ENCODE peak calls at places on chromosome X, in four cellular contexts. One of them, this sample, is unnamed.

GRCh38 chrX:154525606-154526490 is 9.8 kb upstream of the FAM3A start:
- DNase-seq in spleen: no peak
- DNase-seq in ovary: no peak
- DNase-seq in psoas muscle: no peak
- DNase-seq in this sample: no peak

GRCh38 chrX:12263211-12263610 is 124.9 kb downstream of the FRMPD4 start:
- DNase-seq in spleen: no peak
- DNase-seq in ovary: no peak
- DNase-seq in psoas muscle: no peak
- DNase-seq in this sample: no peak

GRCh38 chrX:105876658-105877057 is 54.3 kb downstream of the NRK start:
- DNase-seq in ovary: no peak
- DNase-seq in spleen: no peak
- DNase-seq in psoas muscle: no peak
- DNase-seq in this sample: no peak

GRCh38 chrX:48531359-48531954 is 8.1 kb upstream of the TBC1D25 start:
- DNase-seq in ovary: no peak
- DNase-seq in psoas muscle: no peak
- DNase-seq in spleen: no peak
- DNase-seq in this sample: no peak

GRCh38 chrX:20393944-20394343 is 127.2 kb upstream of the RPS6KA3 start:
- DNase-seq in spleen: no peak
- DNase-seq in psoas muscle: no peak
- DNase-seq in ovary: no peak
- DNase-seq in this sample: no peak

GRCh38 chrX:84737471-84737871 is 235.2 kb upstream of the HDX start:
- DNase-seq in psoas muscle: no peak
- DNase-seq in spleen: no peak
- DNase-seq in ovary: peak; percentile 20
- DNase-seq in this sample: no peak

GRCh38 chrX:7828594-7828993 is 14.4 kb upstream of the VCX start:
- DNase-seq in ovary: no peak
- DNase-seq in psoas muscle: no peak
- DNase-seq in spleen: no peak
- DNase-seq in this sample: no peak

GRCh38 chrX:119468186-119468929 is at the start of gene SLC25A5:
- DNase-seq in spleen: peak; percentile 96
- DNase-seq in psoas muscle: peak; percentile 91
- DNase-seq in ovary: peak; percentile 80
- DNase-seq in this sample: no peak

GRCh38 chrX:71514367-71515038 is 18.4 kb upstream of the OGT start:
- DNase-seq in ovary: no peak
- DNase-seq in psoas muscle: no peak
- DNase-seq in spleen: no peak
- DNase-seq in this sample: no peak

GRCh38 chrX:31420302-31420701 is 348.5 kb upstream of the FTHL17 start:
- DNase-seq in psoas muscle: no peak
- DNase-seq in ovary: no peak
- DNase-seq in spleen: no peak
- DNase-seq in this sample: no peak

GRCh38 chrX:46961097-46961496 is 48.9 kb downstream of the JADE3 start:
- DNase-seq in spleen: no peak
- DNase-seq in ovary: no peak
- DNase-seq in psoas muscle: no peak
- DNase-seq in this sample: no peak
- H3K4me3 ChIP-seq in spleen: no peak overlapping the region
- H3K4me3 ChIP-seq in ovary: no peak overlapping the region
- H3K4me3 ChIP-seq in psoas muscle: no peak overlapping the region
- H3K4me3 ChIP-seq in this sample: no peak overlapping the region

DNA sequence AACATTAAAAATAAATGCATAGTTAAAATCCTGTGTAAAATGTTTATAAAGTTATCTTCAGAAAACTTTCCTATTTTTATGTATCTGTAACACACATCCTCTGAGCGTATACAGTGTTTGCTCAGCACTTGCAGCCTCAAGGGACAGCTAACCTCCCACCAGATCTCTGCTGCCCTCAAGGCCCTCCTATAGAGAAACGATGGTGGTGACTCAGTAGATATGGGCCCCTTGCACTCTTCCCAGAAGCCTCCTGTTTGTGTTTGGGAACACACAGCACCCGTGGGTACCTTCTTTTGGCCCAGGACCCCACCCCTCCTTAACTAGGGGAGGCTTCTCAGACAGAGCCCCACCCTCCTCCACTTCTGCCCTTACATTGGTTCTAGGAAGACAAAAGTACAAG is 26.7 kb downstream of the PJA1 start:
- DNase-seq in psoas muscle: no peak
- DNase-seq in spleen: peak; percentile 6
- DNase-seq in ovary: no peak
- DNase-seq in this sample: no peak
- H3K4me3 ChIP-seq in psoas muscle: no peak overlapping the region
- H3K4me3 ChIP-seq in spleen: no peak overlapping the region
- H3K4me3 ChIP-seq in ovary: no peak overlapping the region
- H3K4me3 ChIP-seq in this sample: no peak overlapping the region

DNA sequence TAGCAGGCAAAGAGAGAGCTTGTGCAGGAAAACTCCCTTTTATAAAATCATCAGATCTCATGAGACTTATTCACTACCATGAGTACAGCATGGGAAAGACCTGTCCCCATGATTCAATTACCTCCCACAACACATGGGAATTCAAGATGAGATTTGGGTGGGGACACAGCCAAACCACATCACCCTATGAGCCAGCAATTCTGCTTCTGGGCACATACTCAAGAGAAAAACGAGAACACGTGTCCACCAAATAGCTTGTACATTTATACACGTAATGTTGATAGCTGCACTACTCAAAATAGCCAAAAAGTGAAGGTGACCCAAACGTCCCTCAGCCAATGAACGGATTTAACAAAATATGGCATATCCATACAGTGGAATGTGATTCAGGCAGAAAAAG is 94.5 kb upstream of the DHRSX start:
- DNase-seq in spleen: no peak
- DNase-seq in ovary: no peak
- DNase-seq in psoas muscle: no peak
- DNase-seq in this sample: no peak
- H3K4me3 ChIP-seq in spleen: no peak overlapping the region
- H3K4me3 ChIP-seq in ovary: no peak overlapping the region
- H3K4me3 ChIP-seq in psoas muscle: no peak overlapping the region
- H3K4me3 ChIP-seq in this sample: no peak overlapping the region

GRCh38 chrX:108737754-108738153 is 1.4 kb upstream of the IRS4 start:
- DNase-seq in psoas muscle: no peak
- DNase-seq in ovary: no peak
- DNase-seq in spleen: no peak
- DNase-seq in this sample: no peak
- H3K4me3 ChIP-seq in psoas muscle: no peak overlapping the region
- H3K4me3 ChIP-seq in ovary: no peak overlapping the region
- H3K4me3 ChIP-seq in spleen: no peak overlapping the region
- H3K4me3 ChIP-seq in this sample: no peak overlapping the region

GRCh38 chrX:136200466-136200865 is 50.7 kb downstream of the MAP7D3 start:
- DNase-seq in ovary: no peak
- DNase-seq in psoas muscle: no peak
- DNase-seq in spleen: no peak
- DNase-seq in this sample: no peak

GRCh38 chrX:136198010-136198409 is 50.7 kb downstream of the FHL1 start:
- DNase-seq in ovary: no peak
- DNase-seq in psoas muscle: no peak
- DNase-seq in spleen: no peak
- DNase-seq in this sample: no peak

GRCh38 chrX:136196691-136197155 is 49.4 kb downstream of the FHL1 start:
- DNase-seq in ovary: no peak
- DNase-seq in psoas muscle: no peak
- DNase-seq in spleen: no peak
- DNase-seq in this sample: no peak

GRCh38 chrX:136199365-136199764 is 51.8 kb downstream of the MAP7D3 start:
- DNase-seq in psoas muscle: no peak
- DNase-seq in ovary: no peak
- DNase-seq in spleen: no peak
- DNase-seq in this sample: no peak

DNA sequence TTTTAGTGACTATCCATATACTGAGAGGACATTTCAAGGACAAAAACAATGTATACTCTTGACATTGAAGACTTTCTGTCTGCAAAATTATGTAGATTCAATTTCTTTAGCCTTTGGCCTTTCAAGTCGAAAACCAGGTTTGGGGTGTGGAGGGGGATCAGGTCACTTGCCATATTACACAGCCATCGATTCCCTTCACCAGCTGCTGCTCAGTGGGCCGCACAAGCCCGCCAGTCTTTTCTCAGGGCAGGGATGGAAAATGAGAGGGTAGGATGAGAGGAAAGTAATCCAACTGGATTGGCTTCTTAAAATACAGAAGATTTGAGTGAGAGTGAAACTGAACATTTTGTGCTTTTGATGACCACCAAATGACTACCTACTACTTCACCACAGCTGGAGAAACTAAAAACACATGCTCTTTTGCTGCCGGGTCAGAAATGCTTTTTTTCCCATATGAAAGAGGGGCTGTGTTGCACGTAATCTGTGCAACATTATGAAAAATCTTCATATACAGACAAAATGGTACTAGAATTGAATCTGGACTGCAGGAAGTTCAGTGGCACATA is 51.4 kb downstream of the FHL1 start:
- DNase-seq in spleen: no peak
- DNase-seq in psoas muscle: peak; percentile 51
- DNase-seq in ovary: no peak
- DNase-seq in this sample: no peak
- H3K4me3 ChIP-seq in spleen: no peak overlapping the region
- H3K4me3 ChIP-seq in psoas muscle: peak overlapping the region; percentile 74
- H3K4me3 ChIP-seq in ovary: no peak overlapping the region
- H3K4me3 ChIP-seq in this sample: no peak overlapping the region

DNA sequence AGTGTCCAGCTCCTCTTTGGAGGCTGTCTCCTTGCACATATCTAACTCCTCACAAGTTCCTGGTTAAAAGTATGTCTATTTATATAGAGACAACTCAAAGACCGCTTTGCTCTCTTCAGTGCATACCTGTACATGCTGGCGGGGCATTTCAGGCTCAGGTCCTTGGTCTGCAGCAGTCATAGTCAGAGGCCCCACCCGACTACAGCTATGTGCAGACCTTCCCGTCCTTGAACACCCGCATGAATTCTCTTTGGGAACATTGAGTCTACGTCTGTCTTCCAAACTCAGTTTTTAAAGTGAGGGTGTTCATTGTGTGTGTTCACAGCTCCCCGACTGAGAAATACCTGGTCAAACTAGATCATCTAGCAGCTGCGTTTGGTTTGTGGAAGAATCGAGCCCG is 4.2 kb downstream of the BCOR start:
- DNase-seq in ovary: no peak
- DNase-seq in psoas muscle: no peak
- DNase-seq in spleen: peak; percentile 24
- DNase-seq in this sample: no peak
- H3K4me3 ChIP-seq in ovary: no peak overlapping the region
- H3K4me3 ChIP-seq in psoas muscle: peak overlapping the region; percentile 78
- H3K4me3 ChIP-seq in spleen: peak overlapping the region; percentile 78
- H3K4me3 ChIP-seq in this sample: peak overlapping the region; percentile 62

GRCh38 chrX:576904-577303 is 53.7 kb upstream of the SHOX start:
- DNase-seq in ovary: no peak
- DNase-seq in psoas muscle: no peak
- DNase-seq in spleen: no peak
- DNase-seq in this sample: no peak
- H3K4me3 ChIP-seq in ovary: no peak overlapping the region
- H3K4me3 ChIP-seq in psoas muscle: no peak overlapping the region
- H3K4me3 ChIP-seq in spleen: no peak overlapping the region
- H3K4me3 ChIP-seq in this sample: no peak overlapping the region

GRCh38 chrX:40952855-40953254 is 132.4 kb upstream of the USP9X start:
- DNase-seq in psoas muscle: no peak
- DNase-seq in spleen: no peak
- DNase-seq in ovary: no peak
- DNase-seq in this sample: no peak
- H3K4me3 ChIP-seq in psoas muscle: peak overlapping the region; percentile 35
- H3K4me3 ChIP-seq in spleen: peak overlapping the region; percentile 23
- H3K4me3 ChIP-seq in ovary: no peak overlapping the region
- H3K4me3 ChIP-seq in this sample: peak overlapping the region; percentile 33

GRCh38 chrX:151398346-151398745 is 1.3 kb downstream of the VMA21 start:
- DNase-seq in ovary: no peak
- DNase-seq in psoas muscle: no peak
- DNase-seq in spleen: no peak
- DNase-seq in this sample: no peak
- H3K4me3 ChIP-seq in ovary: no peak overlapping the region
- H3K4me3 ChIP-seq in psoas muscle: peak overlapping the region; percentile 84
- H3K4me3 ChIP-seq in spleen: no peak overlapping the region
- H3K4me3 ChIP-seq in this sample: peak overlapping the region; percentile 80

DNA sequence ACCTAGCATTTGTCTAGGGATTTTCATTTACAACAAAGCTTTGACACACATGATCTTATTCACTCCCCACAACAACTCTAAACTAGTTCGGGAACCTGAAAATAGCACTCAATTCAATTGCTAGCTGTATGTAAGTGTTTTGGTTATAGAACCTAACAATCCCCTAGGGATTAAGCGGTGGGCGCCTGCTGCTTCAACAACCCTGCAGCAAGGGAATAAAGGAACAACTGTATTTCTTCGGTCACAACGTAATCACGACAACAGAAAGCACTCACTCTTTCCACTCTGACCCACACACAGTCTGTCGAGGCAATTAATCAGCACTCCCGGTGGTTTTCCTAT is 674 bp upstream of the DIAPH2 start:
- DNase-seq in psoas muscle: no peak
- DNase-seq in spleen: no peak
- DNase-seq in ovary: no peak
- DNase-seq in this sample: no peak
- H3K4me3 ChIP-seq in psoas muscle: peak overlapping the region; percentile 73
- H3K4me3 ChIP-seq in spleen: peak overlapping the region; percentile 70
- H3K4me3 ChIP-seq in ovary: peak overlapping the region; percentile 62
- H3K4me3 ChIP-seq in this sample: peak overlapping the region; percentile 76